ENCODE peak calls at places on chromosomes 5 and 9, in five cellular contexts. One of them, this sample, is unnamed.

GRCh38 chr5:80799041-80799440 is 144.3 kb upstream of the DHFR start:
- DNase-seq in iPS-NIHi11: no peak
- DNase-seq in NCI-H748 treated with DMSO at 0.1 percent for 48 hours: no peak
- DNase-seq in epithelial cell of esophagus: no peak
- DNase-seq in activated CD4-positive, alpha-beta T cell treated with anti-CD3 and anti-CD28 coated beads for 48 hours: no peak
- DNase-seq in this sample: no peak

GRCh38 chr9:137048655-137049543 is 2.9 kb upstream of the NPDC1 start:
- DNase-seq in iPS-NIHi11: peak
- DNase-seq in NCI-H748 treated with DMSO at 0.1 percent for 48 hours: no peak
- DNase-seq in epithelial cell of esophagus: no peak
- DNase-seq in activated CD4-positive, alpha-beta T cell treated with anti-CD3 and anti-CD28 coated beads for 48 hours: no peak
- DNase-seq in this sample: no peak

GRCh38 chr9:108980893-108981292 is 32.4 kb downstream of the CTNNAL1 start:
- DNase-seq in iPS-NIHi11: no peak
- DNase-seq in NCI-H748 treated with DMSO at 0.1 percent for 48 hours: no peak
- DNase-seq in epithelial cell of esophagus: no peak
- DNase-seq in activated CD4-positive, alpha-beta T cell treated with anti-CD3 and anti-CD28 coated beads for 48 hours: no peak
- DNase-seq in this sample: no peak

GRCh38 chr5:64144429-64145215 is 21.0 kb upstream of the RNF180 start:
- DNase-seq in iPS-NIHi11: no peak
- DNase-seq in NCI-H748 treated with DMSO at 0.1 percent for 48 hours: no peak
- DNase-seq in epithelial cell of esophagus: peak
- DNase-seq in activated CD4-positive, alpha-beta T cell treated with anti-CD3 and anti-CD28 coated beads for 48 hours: no peak
- DNase-seq in this sample: no peak

GRCh38 chr5:35470866-35471265 is 146.8 kb upstream of the SPEF2 start:
- DNase-seq in iPS-NIHi11: no peak
- DNase-seq in NCI-H748 treated with DMSO at 0.1 percent for 48 hours: no peak
- DNase-seq in epithelial cell of esophagus: peak
- DNase-seq in activated CD4-positive, alpha-beta T cell treated with anti-CD3 and anti-CD28 coated beads for 48 hours: no peak
- DNase-seq in this sample: no peak

GRCh38 chr9:2526071-2526862 is 95.3 kb upstream of the VLDLR start:
- DNase-seq in iPS-NIHi11: no peak
- DNase-seq in NCI-H748 treated with DMSO at 0.1 percent for 48 hours: no peak
- DNase-seq in epithelial cell of esophagus: no peak
- DNase-seq in activated CD4-positive, alpha-beta T cell treated with anti-CD3 and anti-CD28 coated beads for 48 hours: no peak
- DNase-seq in this sample: no peak

GRCh38 chr9:35828716-35829083 is at the start of gene FAM221B:
- DNase-seq in iPS-NIHi11: peak
- DNase-seq in NCI-H748 treated with DMSO at 0.1 percent for 48 hours: peak
- DNase-seq in epithelial cell of esophagus: peak
- DNase-seq in activated CD4-positive, alpha-beta T cell treated with anti-CD3 and anti-CD28 coated beads for 48 hours: peak
- DNase-seq in this sample: no peak

GRCh38 chr9:98867434-98868168 is 60.1 kb downstream of the GALNT12 start:
- DNase-seq in iPS-NIHi11: no peak
- DNase-seq in NCI-H748 treated with DMSO at 0.1 percent for 48 hours: no peak
- DNase-seq in epithelial cell of esophagus: no peak
- DNase-seq in activated CD4-positive, alpha-beta T cell treated with anti-CD3 and anti-CD28 coated beads for 48 hours: no peak
- DNase-seq in this sample: peak

GRCh38 chr5:1182633-1183423 is 18.6 kb upstream of the SLC6A19 start:
- DNase-seq in iPS-NIHi11: no peak
- DNase-seq in NCI-H748 treated with DMSO at 0.1 percent for 48 hours: no peak
- DNase-seq in epithelial cell of esophagus: no peak
- DNase-seq in activated CD4-positive, alpha-beta T cell treated with anti-CD3 and anti-CD28 coated beads for 48 hours: no peak
- DNase-seq in this sample: no peak

GRCh38 chr5:153831976-153832375 is 206.7 kb downstream of the FAM114A2 start:
- DNase-seq in iPS-NIHi11: peak
- DNase-seq in NCI-H748 treated with DMSO at 0.1 percent for 48 hours: no peak
- DNase-seq in epithelial cell of esophagus: peak
- DNase-seq in activated CD4-positive, alpha-beta T cell treated with anti-CD3 and anti-CD28 coated beads for 48 hours: no peak
- DNase-seq in this sample: no peak

GRCh38 chr5:60829490-60830266 is 14.4 kb downstream of the ELOVL7 start:
- DNase-seq in iPS-NIHi11: no peak
- DNase-seq in NCI-H748 treated with DMSO at 0.1 percent for 48 hours: no peak
- DNase-seq in epithelial cell of esophagus: peak
- DNase-seq in activated CD4-positive, alpha-beta T cell treated with anti-CD3 and anti-CD28 coated beads for 48 hours: no peak
- DNase-seq in this sample: peak

GRCh38 chr5:167064199-167064811 is 1227.1 kb upstream of the WWC1 start:
- DNase-seq in iPS-NIHi11: peak
- DNase-seq in NCI-H748 treated with DMSO at 0.1 percent for 48 hours: no peak
- DNase-seq in epithelial cell of esophagus: no peak
- DNase-seq in activated CD4-positive, alpha-beta T cell treated with anti-CD3 and anti-CD28 coated beads for 48 hours: no peak
- DNase-seq in this sample: no peak

GRCh38 chr5:52831776-52832511 is 44.2 kb downstream of the ITGA1 start:
- DNase-seq in iPS-NIHi11: no peak
- DNase-seq in NCI-H748 treated with DMSO at 0.1 percent for 48 hours: no peak
- DNase-seq in epithelial cell of esophagus: no peak
- DNase-seq in activated CD4-positive, alpha-beta T cell treated with anti-CD3 and anti-CD28 coated beads for 48 hours: no peak
- DNase-seq in this sample: no peak

GRCh38 chr9:108665856-108666784 is 189.7 kb downstream of the ACTL7B start:
- DNase-seq in iPS-NIHi11: no peak
- DNase-seq in NCI-H748 treated with DMSO at 0.1 percent for 48 hours: no peak
- DNase-seq in epithelial cell of esophagus: peak
- DNase-seq in activated CD4-positive, alpha-beta T cell treated with anti-CD3 and anti-CD28 coated beads for 48 hours: no peak
- DNase-seq in this sample: no peak

GRCh38 chr5:169185626-169186025 is 115.3 kb downstream of the SLIT3 start:
- DNase-seq in iPS-NIHi11: no peak
- DNase-seq in NCI-H748 treated with DMSO at 0.1 percent for 48 hours: no peak
- DNase-seq in epithelial cell of esophagus: no peak
- DNase-seq in activated CD4-positive, alpha-beta T cell treated with anti-CD3 and anti-CD28 coated beads for 48 hours: no peak
- DNase-seq in this sample: no peak

GRCh38 chr9:4366649-4367330 is 66.9 kb upstream of the GLIS3 start:
- DNase-seq in iPS-NIHi11: peak
- DNase-seq in NCI-H748 treated with DMSO at 0.1 percent for 48 hours: peak
- DNase-seq in epithelial cell of esophagus: peak
- DNase-seq in activated CD4-positive, alpha-beta T cell treated with anti-CD3 and anti-CD28 coated beads for 48 hours: peak
- DNase-seq in this sample: peak

GRCh38 chr9:78033870-78034269 is 2.3 kb upstream of the GNAQ start:
- DNase-seq in iPS-NIHi11: no peak
- DNase-seq in NCI-H748 treated with DMSO at 0.1 percent for 48 hours: no peak
- DNase-seq in epithelial cell of esophagus: no peak
- DNase-seq in activated CD4-positive, alpha-beta T cell treated with anti-CD3 and anti-CD28 coated beads for 48 hours: no peak
- DNase-seq in this sample: no peak

GRCh38 chr5:154967419-154968024 is 26.6 kb downstream of the MRPL22 start:
- DNase-seq in iPS-NIHi11: peak
- DNase-seq in NCI-H748 treated with DMSO at 0.1 percent for 48 hours: no peak
- DNase-seq in epithelial cell of esophagus: peak
- DNase-seq in activated CD4-positive, alpha-beta T cell treated with anti-CD3 and anti-CD28 coated beads for 48 hours: no peak
- DNase-seq in this sample: no peak

GRCh38 chr9:137085918-137086530 is 761 bp upstream of the MAN1B1 start:
- DNase-seq in iPS-NIHi11: no peak
- DNase-seq in NCI-H748 treated with DMSO at 0.1 percent for 48 hours: no peak
- DNase-seq in epithelial cell of esophagus: peak
- DNase-seq in activated CD4-positive, alpha-beta T cell treated with anti-CD3 and anti-CD28 coated beads for 48 hours: peak
- DNase-seq in this sample: peak

GRCh38 chr5:132592521-132592920 is 35.7 kb downstream of the RAD50 start:
- DNase-seq in iPS-NIHi11: no peak
- DNase-seq in NCI-H748 treated with DMSO at 0.1 percent for 48 hours: no peak
- DNase-seq in epithelial cell of esophagus: peak
- DNase-seq in activated CD4-positive, alpha-beta T cell treated with anti-CD3 and anti-CD28 coated beads for 48 hours: no peak
- DNase-seq in this sample: no peak

GRCh38 chr9:97958812-97959511 is 21.0 kb upstream of the HEMGN start:
- DNase-seq in iPS-NIHi11: no peak
- DNase-seq in NCI-H748 treated with DMSO at 0.1 percent for 48 hours: no peak
- DNase-seq in epithelial cell of esophagus: peak
- DNase-seq in activated CD4-positive, alpha-beta T cell treated with anti-CD3 and anti-CD28 coated beads for 48 hours: peak
- DNase-seq in this sample: no peak

GRCh38 chr9:89522261-89522978 is 24.5 kb upstream of the SEMA4D start:
- DNase-seq in iPS-NIHi11: no peak
- DNase-seq in NCI-H748 treated with DMSO at 0.1 percent for 48 hours: no peak
- DNase-seq in epithelial cell of esophagus: no peak
- DNase-seq in activated CD4-positive, alpha-beta T cell treated with anti-CD3 and anti-CD28 coated beads for 48 hours: peak
- DNase-seq in this sample: peak

GRCh38 chr5:112174959-112175594 is 244.0 kb downstream of the EPB41L4A start:
- DNase-seq in iPS-NIHi11: peak
- DNase-seq in NCI-H748 treated with DMSO at 0.1 percent for 48 hours: peak
- DNase-seq in epithelial cell of esophagus: peak
- DNase-seq in activated CD4-positive, alpha-beta T cell treated with anti-CD3 and anti-CD28 coated beads for 48 hours: peak
- DNase-seq in this sample: peak

GRCh38 chr5:135356522-135357318 is 42.3 kb downstream of the MACROH2A1 start:
- DNase-seq in iPS-NIHi11: no peak
- DNase-seq in NCI-H748 treated with DMSO at 0.1 percent for 48 hours: no peak
- DNase-seq in epithelial cell of esophagus: no peak
- DNase-seq in activated CD4-positive, alpha-beta T cell treated with anti-CD3 and anti-CD28 coated beads for 48 hours: no peak
- DNase-seq in this sample: no peak

This sample was measured in activated T-cell treated with anti-CD3 and anti-CD28 coated beads, Interleukin-2, amount 50 U/mL, for 72 hours.